ENCODE peak calls at places on chromosome 4, in seven cellular contexts. C, J, W, R, K, T and N are unnamed samples.

GRCh38 chr4:185307136-185307950 is 88.4 kb downstream of the LRP2BP start:
- DNase-seq in C (no peak), J (peak), W (peak), R (no peak), K (no peak), T (no peak), N (no peak)

GRCh38 chr4:16824278-16824806 is 74.1 kb downstream of the LDB2 start:
- DNase-seq in C (no peak), J (no peak), W (no peak), R (no peak), K (no peak), T (no peak), N (no peak)

GRCh38 chr4:59086410-59086809 is 1976.2 kb upstream of the IGFBP7 start:
- DNase-seq in C (no peak), J (no peak), W (no peak), R (no peak), K (no peak), T (no peak), N (no peak)

GRCh38 chr4:4801013-4801412 is 58.5 kb upstream of the MSX1 start:
- DNase-seq in C (no peak), J (peak), W (no peak), R (peak), K (no peak), T (no peak), N (no peak)

GRCh38 chr4:98996056-98996941 is 778 bp downstream of the METAP1 start:
- DNase-seq in C (no peak), J (peak), W (peak), R (peak), K (no peak), T (no peak), N (no peak)

GRCh38 chr4:136412708-136413107 is 1119.6 kb downstream of the PCDH18 start:
- DNase-seq in C (no peak), J (peak), W (no peak), R (peak), K (no peak), T (no peak), N (no peak)

GRCh38 chr4:93687304-93687703 is 141.2 kb upstream of the ATOH1 start:
- DNase-seq in C (no peak), J (no peak), W (no peak), R (no peak), K (no peak), T (no peak), N (no peak)

GRCh38 chr4:120228086-120228485 is 161.4 kb upstream of the MAD2L1 start:
- DNase-seq in C (no peak), J (no peak), W (no peak), R (no peak), K (no peak), T (no peak), N (no peak)

GRCh38 chr4:17545374-17546140 is 30.6 kb downstream of the CLRN2 start:
- DNase-seq in C (no peak), J (no peak), W (no peak), R (no peak), K (no peak), T (no peak), N (no peak)

GRCh38 chr4:78669453-78669852 is 106.7 kb upstream of the BMP2K start:
- DNase-seq in C (no peak), J (no peak), W (peak), R (no peak), K (no peak), T (no peak), N (no peak)

GRCh38 chr4:125801373-125801772 is 486.6 kb downstream of the FAT4 start:
- DNase-seq in C (no peak), J (no peak), W (no peak), R (no peak), K (no peak), T (no peak), N (no peak)

GRCh38 chr4:37541956-37542355 is 144.2 kb downstream of the RELL1 start:
- DNase-seq in C (no peak), J (no peak), W (no peak), R (no peak), K (no peak), T (no peak), N (no peak)

GRCh38 chr4:55181606-55182005 is 56.2 kb upstream of the KDR start:
- DNase-seq in C (no peak), J (peak), W (peak), R (peak), K (no peak), T (no peak), N (no peak)

GRCh38 chr4:73777612-73778011 is 37.2 kb downstream of the CXCL8 start:
- DNase-seq in C (no peak), J (peak), W (no peak), R (peak), K (no peak), T (no peak), N (no peak)

GRCh38 chr4:3422241-3422801 is 19.4 kb upstream of the HGFAC start:
- DNase-seq in C (no peak), J (no peak), W (no peak), R (no peak), K (no peak), T (peak), N (no peak)

GRCh38 chr4:61909031-61909430 is 708.9 kb downstream of the ADGRL3 start:
- DNase-seq in C (no peak), J (no peak), W (no peak), R (no peak), K (no peak), T (no peak), N (no peak)

GRCh38 chr4:88382621-88383020 is 4.0 kb downstream of the HERC6 start:
- DNase-seq in C (peak), J (no peak), W (no peak), R (no peak), K (no peak), T (no peak), N (no peak)

GRCh38 chr4:56298210-56298609 is 89.1 kb downstream of the AASDH start:
- DNase-seq in C (no peak), J (no peak), W (no peak), R (no peak), K (no peak), T (no peak), N (no peak)

GRCh38 chr4:96736352-96736889 is 896.5 kb downstream of the PDHA2 start:
- DNase-seq in C (no peak), J (peak), W (peak), R (peak), K (no peak), T (no peak), N (no peak)